ENCODE peak calls at places on chromosomes 12 and 14, in four cellular contexts. B is T-helper 9 cell, Z is myocyte, D is KBM-7. X is an unnamed sample.

GRCh38 chr12:46942579-46942978 is 116.8 kb upstream of the SLC38A4 start:
- DNase-seq in Z (peak; percentile 70), B (no peak), D (no peak), X (no peak)

GRCh38 chr14:37585971-37586759 is 8.9 kb downstream of the FOXA1 start:
- DNase-seq in B (no peak), Z (no peak), D (no peak), X (no peak)

GRCh38 chr12:113222730-113223531 is 1.7 kb downstream of the TPCN1 start:
- DNase-seq in D (peak; percentile 42), Z (peak; percentile 90), B (no peak), X (peak; percentile 60)

GRCh38 chr12:93183940-93184663 is 193.6 kb upstream of the NUDT4 start:
- DNase-seq in Z (no peak), B (no peak), D (peak; percentile 93), X (peak; percentile 98)

GRCh38 chr12:9741726-9742125 is 8.8 kb upstream of the CLECL1 start:
- DNase-seq in Z (no peak), D (peak; percentile 72), B (peak; percentile 57), X (peak; percentile 49)

GRCh38 chr14:92217956-92218355 is 96.2 kb downstream of the CPSF2 start:
- DNase-seq in Z (no peak), B (no peak), D (no peak), X (no peak)

GRCh38 chr14:64945431-64945830 is 2.9 kb upstream of the GPX2 start:
- DNase-seq in Z (no peak), B (no peak), D (no peak), X (no peak)

GRCh38 chr12:57016348-57016747 is at the start of gene TAC3:
- DNase-seq in D (no peak), B (no peak), Z (no peak), X (peak; percentile 25)

GRCh38 chr14:64279719-64280668 is 14.2 kb downstream of the ESR2 start:
- DNase-seq in Z (peak; percentile 39), B (no peak), D (no peak), X (no peak)

GRCh38 chr12:53115891-53116675 is 12.8 kb downstream of the SOAT2 start:
- DNase-seq in Z (peak; percentile 95), D (no peak), B (no peak), X (no peak)

GRCh38 chr12:115204957-115205754 is 521.2 kb upstream of the TBX3 start:
- DNase-seq in D (no peak), Z (peak; percentile 5), B (no peak), X (peak; percentile 28)

GRCh38 chr12:104426926-104427546 is 29.7 kb upstream of the CHST11 start:
- DNase-seq in B (no peak), Z (peak; percentile 6), D (no peak), X (no peak)

GRCh38 chr14:53002576-53002975 is 51.7 kb upstream of the FERMT2 start:
- DNase-seq in B (no peak), D (peak; percentile 5), Z (peak; percentile 16), X (peak; percentile 35)

GRCh38 chr12:85681333-85681732 is 154.9 kb downstream of the RASSF9 start:
- DNase-seq in Z (no peak), B (no peak), D (peak; percentile 3), X (no peak)

GRCh38 chr12:62207248-62207647 is 53.0 kb upstream of the USP15 start:
- DNase-seq in Z (no peak), B (no peak), D (no peak), X (no peak)

GRCh38 chr14:50926851-50927386 is 17.4 kb downstream of the PYGL start:
- DNase-seq in D (peak; percentile 92), Z (no peak), B (no peak), X (peak; percentile 92)

GRCh38 chr14:94515856-94516255 is 6.6 kb upstream of the SERPINA12 start:
- DNase-seq in Z (no peak), D (no peak), B (no peak), X (no peak)

GRCh38 chr12:19572920-19573558 is 133.7 kb downstream of the AEBP2 start:
- DNase-seq in D (peak; percentile 77), B (no peak), Z (peak; percentile 39), X (peak; percentile 87)

GRCh38 chr14:60095781-60096450 is 4.2 kb downstream of the PCNX4 start:
- DNase-seq in B (no peak), Z (no peak), D (no peak), X (no peak)

GRCh38 chr12:126874427-126875026 is 1392.4 kb upstream of the TMEM132C start:
- DNase-seq in D (peak; percentile 68), B (peak; percentile 66), Z (peak; percentile 70), X (peak; percentile 75)

GRCh38 chr12:111248981-111249380 is 119.9 kb downstream of the PHETA1 start:
- DNase-seq in B (no peak), Z (peak; percentile 15), D (no peak), X (no peak)

GRCh38 chr12:4434299-4434698 is 11.3 kb downstream of the FGF6 start:
- DNase-seq in Z (no peak), B (no peak), D (no peak), X (peak; percentile 20)

GRCh38 chr12:93231938-93232337 is 145.8 kb upstream of the NUDT4 start:
- DNase-seq in D (no peak), B (no peak), Z (no peak), X (no peak)

GRCh38 chr12:57893460-57894353 is 47.2 kb upstream of the CTDSP2 start:
- DNase-seq in Z (peak; percentile 86), B (no peak), D (peak; percentile 75), X (peak; percentile 28)

GRCh38 chr12:70774055-70774454 is 136.8 kb upstream of the PTPRB start:
- DNase-seq in D (no peak), B (no peak), Z (peak; percentile 10), X (peak; percentile 56)

GRCh38 chr12:23657598-23657997 is 291.9 kb downstream of the SOX5 start:
- DNase-seq in D (no peak), B (no peak), Z (no peak), X (no peak)